ENCODE peak calls at places on chromosomes 7 and 10, in six cellular contexts. Q is GM12865, I is IMR-90, H is AG09309, G is astrocyte of the spinal cord, Z is psoas muscle. K is an unnamed sample.

GRCh38 chr7:140192176-140192575 is 15.4 kb upstream of the KDM7A start:
- DNase-seq in Q (no peak), I (no peak), H (no peak), G (no peak), Z (no peak), K (no peak)

GRCh38 chr7:1815051-1815481 is 145.0 kb downstream of the ELFN1 start:
- DNase-seq in Q (no peak), I (peak; percentile 17), H (no peak), G (no peak), Z (no peak), K (no peak)

GRCh38 chr7:64113981-64114380 is 68.7 kb downstream of the ZNF727 start:
- DNase-seq in Q (no peak), I (no peak), H (no peak), G (no peak), Z (no peak), K (no peak)

GRCh38 chr10:47438857-47439474 is 44.9 kb downstream of the ANXA8 start:
- DNase-seq in Q (peak; percentile 28), I (peak; percentile 74), H (peak; percentile 45), G (peak; percentile 74), Z (no peak), K (peak; percentile 66)

GRCh38 chr10:112701528-112702295 is 248.3 kb upstream of the TCF7L2 start:
- DNase-seq in Q (no peak), I (no peak), H (no peak), G (no peak), Z (no peak), K (no peak)

GRCh38 chr7:3028767-3029111 is 14.9 kb downstream of the CARD11 start:
- DNase-seq in Q (no peak), I (no peak), H (no peak), G (no peak), Z (no peak), K (no peak)

GRCh38 chr7:151166629-151167196 is 781 bp downstream of the GBX1 start:
- DNase-seq in Q (no peak), I (no peak), H (no peak), G (no peak), Z (no peak), K (no peak)

GRCh38 chr7:106679153-106679931 is 18.4 kb upstream of the CCDC71L start:
- DNase-seq in Q (peak; percentile 30), I (peak; percentile 29), H (no peak), G (no peak), Z (no peak), K (no peak)

GRCh38 chr10:130997267-130998045 is 314.1 kb downstream of the TCERG1L start:
- DNase-seq in Q (no peak), I (no peak), H (no peak), G (no peak), Z (no peak), K (no peak)

GRCh38 chr7:23468721-23469149 is 1.6 kb downstream of the IGF2BP3 start:
- DNase-seq in Q (no peak), I (no peak), H (no peak), G (no peak), Z (no peak), K (no peak)

GRCh38 chr10:132452216-132452650 is 55.2 kb downstream of the PWWP2B start:
- DNase-seq in Q (no peak), I (no peak), H (no peak), G (no peak), Z (peak; percentile 16), K (no peak)

GRCh38 chr7:44750921-44751571 is 2.4 kb downstream of the ZMIZ2 start:
- DNase-seq in Q (peak; percentile 92), I (peak; percentile 52), H (no peak), G (no peak), Z (no peak), K (no peak)

GRCh38 chr7:26704786-26705185 is 159.6 kb downstream of the SKAP2 start:
- DNase-seq in Q (no peak), I (peak; percentile 58), H (no peak), G (peak; percentile 75), Z (no peak), K (no peak)

GRCh38 chr10:119597405-119598186 is 832 bp upstream of the TIAL1 start:
- DNase-seq in Q (peak; percentile 91), I (no peak), H (no peak), G (no peak), Z (no peak), K (no peak)

GRCh38 chr7:144027070-144027469 is 21.7 kb upstream of the OR2A5 start:
- DNase-seq in Q (no peak), I (peak; percentile 50), H (no peak), G (peak; percentile 46), Z (no peak), K (peak; percentile 10)

GRCh38 chr10:69239106-69239505 is 19.0 kb downstream of the HKDC1 start:
- DNase-seq in Q (no peak), I (no peak), H (no peak), G (no peak), Z (no peak), K (no peak)

GRCh38 chr7:2542011-2542923 is 13.1 kb downstream of the BRAT1 start:
- DNase-seq in Q (no peak), I (no peak), H (no peak), G (no peak), Z (no peak), K (no peak)

GRCh38 chr7:97024209-97025129 is at the start of gene DLX5:
- DNase-seq in Q (no peak), I (peak; percentile 6), H (no peak), G (no peak), Z (no peak), K (no peak)

GRCh38 chr10:127827354-127828140 is 65.2 kb downstream of the CLRN3 start:
- DNase-seq in Q (no peak), I (no peak), H (no peak), G (no peak), Z (no peak), K (no peak)

GRCh38 chr10:68550747-68551411 is 9.3 kb upstream of the TET1 start:
- DNase-seq in Q (peak; percentile 83), I (peak; percentile 82), H (peak; percentile 57), G (peak; percentile 81), Z (no peak), K (no peak)

GRCh38 chr7:149773446-149774236 is at the start of gene ZNF467:
- DNase-seq in Q (no peak), I (no peak), H (no peak), G (no peak), Z (peak; percentile 60), K (no peak)

GRCh38 chr10:65133652-65134051 is 1612.5 kb downstream of the REEP3 start:
- DNase-seq in Q (no peak), I (no peak), H (no peak), G (no peak), Z (no peak), K (no peak)

GRCh38 chr7:99196536-99197288 is 11.2 kb downstream of the KPNA7 start:
- DNase-seq in Q (no peak), I (peak; percentile 55), H (no peak), G (peak; percentile 23), Z (no peak), K (no peak)

DNA sequence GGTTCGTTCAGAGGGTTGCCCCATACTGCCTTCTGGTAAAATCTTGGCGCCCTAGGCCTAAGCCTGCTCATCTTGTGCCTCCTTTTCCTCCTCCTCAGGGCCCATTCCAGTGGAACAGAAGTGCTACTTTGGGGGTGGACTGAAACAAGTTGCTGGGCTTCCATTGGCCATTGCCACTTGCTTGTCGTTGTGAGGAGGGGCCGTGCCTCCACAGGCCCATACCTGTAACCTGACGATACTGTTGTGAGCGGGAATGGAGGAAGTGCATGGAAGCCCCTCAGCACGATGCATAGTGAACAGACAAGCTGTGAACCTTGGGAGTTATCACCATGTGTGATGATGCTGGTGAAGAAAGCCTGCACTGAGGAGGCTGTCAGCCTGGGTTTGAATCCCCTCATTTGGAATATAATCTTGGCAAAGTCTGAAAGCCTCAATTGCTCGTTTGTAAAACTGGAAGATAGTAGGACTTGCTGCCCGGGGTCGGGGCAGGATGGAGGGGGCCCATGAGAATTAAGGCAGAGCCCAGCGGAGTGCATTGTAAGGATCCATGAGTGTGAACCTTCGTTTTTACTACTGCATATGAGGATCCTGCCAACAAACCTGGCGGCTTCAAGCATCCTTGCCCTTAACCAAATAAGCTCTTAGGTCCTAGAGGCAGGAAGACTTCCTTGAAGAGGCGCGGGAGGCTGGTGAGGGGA is 671 bp upstream of the PAPSS2 start:
- DNase-seq in Q (no peak), I (peak; percentile 16), H (no peak), G (peak; percentile 18), Z (no peak), K (no peak)
- H3K4me3 ChIP-seq in Q (no peak overlapping the region), I (peak overlapping the region; percentile 98), H (peak overlapping the region; percentile 98), G (peak overlapping the region; percentile 92), Z (peak overlapping the region; percentile 67), K (peak overlapping the region; percentile 78)

GRCh38 chr7:148607151-148607661 is 16.6 kb downstream of the C7orf33 start:
- DNase-seq in Q (no peak), I (no peak), H (no peak), G (no peak), Z (no peak), K (no peak)

GRCh38 chr7:148615085-148615750 is 24.7 kb downstream of the C7orf33 start:
- DNase-seq in Q (no peak), I (no peak), H (no peak), G (no peak), Z (no peak), K (no peak)

GRCh38 chr7:148609045-148609725 is 18.6 kb downstream of the C7orf33 start:
- DNase-seq in Q (no peak), I (peak; percentile 15), H (no peak), G (peak; percentile 24), Z (no peak), K (no peak)

DNA sequence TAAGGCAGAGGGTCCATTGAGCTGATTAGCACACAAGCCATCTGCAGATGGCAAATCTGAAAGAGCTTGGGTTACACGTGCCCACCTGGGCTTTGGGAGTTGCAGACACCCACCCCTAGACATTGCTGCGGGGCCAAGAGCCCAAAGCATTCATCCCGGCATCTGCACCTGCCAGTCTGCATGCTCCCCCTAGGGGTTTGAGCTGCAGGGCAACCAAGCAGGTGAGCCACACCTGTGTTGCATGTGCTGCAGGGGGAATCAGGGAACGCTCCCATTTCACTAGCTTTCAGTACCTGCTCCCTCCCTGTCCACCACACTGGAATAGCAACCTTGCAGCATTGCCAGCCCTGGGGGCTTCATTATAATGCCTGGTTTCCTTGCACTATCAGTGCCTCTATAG is 21.1 kb downstream of the C7orf33 start:
- DNase-seq in Q (no peak), I (no peak), H (no peak), G (no peak), Z (no peak), K (no peak)
- TF ChIP-seq CTCF in Q (peak; percentile 3), I (no peak), H (no peak), G (no peak), Z (no peak), K (no peak)

DNA sequence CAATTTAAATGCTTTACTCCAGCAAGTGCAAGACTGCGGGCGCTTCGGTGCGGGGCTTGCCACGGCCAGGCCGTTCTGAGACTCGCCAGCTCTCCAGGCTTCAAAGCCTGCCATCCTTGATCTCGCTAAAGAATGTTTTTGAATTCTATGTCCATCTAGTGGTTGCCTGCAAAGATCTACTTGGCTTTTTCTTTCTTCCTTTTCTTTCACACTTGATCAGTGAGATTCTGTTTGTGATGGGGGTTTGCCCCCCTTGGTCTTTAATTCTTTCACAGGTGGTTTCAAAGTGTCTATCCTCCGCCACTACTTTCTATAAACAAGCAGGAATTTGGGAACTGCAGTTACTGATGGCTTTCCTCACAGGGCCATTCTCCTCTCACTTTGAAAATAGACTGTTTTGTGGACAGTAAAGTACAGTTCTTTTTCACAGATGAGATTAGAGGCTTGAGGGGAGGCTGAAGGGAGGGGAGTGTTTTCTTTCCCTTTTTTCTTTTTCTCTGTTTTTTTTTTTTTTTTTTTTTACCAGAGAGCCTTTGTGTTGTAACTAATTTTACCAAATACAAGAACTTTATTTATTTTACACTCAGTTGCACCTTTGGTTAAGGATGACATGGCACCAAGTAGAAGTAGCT is 15.2 kb upstream of the FBXW4 start:
- DNase-seq in Q (no peak), I (peak; percentile 10), H (no peak), G (peak; percentile 20), Z (no peak), K (no peak)
- H3K4me3 ChIP-seq in Q (no peak overlapping the region), I (no peak overlapping the region), H (no peak overlapping the region), G (no peak overlapping the region), Z (no peak overlapping the region), K (no peak overlapping the region)

GRCh38 chr7:138656952-138657351 is 44.2 kb downstream of the SVOPL start:
- DNase-seq in Q (no peak), I (no peak), H (no peak), G (no peak), Z (no peak), K (no peak)
- TF ChIP-seq CTCF in Q (no peak), I (no peak), H (no peak), G (no peak), Z (no peak), K (no peak)

K was measured in retinal pigment epithelial cell.